ENCODE peak calls at places on chromosomes 6 and 20, in seven cellular contexts. R is GM12864, I is Calu3, E is GM12865, V is MM.1S, J is upper lobe of right lung, X is A549. S is an unnamed sample.

GRCh38 chr6:14542670-14543366 is 425.2 kb downstream of the CD83 start:
- DNase-seq in E (peak), X (no peak), I (peak), R (no peak), V (no peak), J (no peak), S (peak)

GRCh38 chr6:82686719-82687118 is 323.1 kb downstream of the TPBG start:
- DNase-seq in I (no peak), X (no peak), J (no peak), E (no peak), V (no peak), R (no peak), S (no peak)

GRCh38 chr6:84193140-84193708 is 34.2 kb downstream of the CEP162 start:
- DNase-seq in R (no peak), V (no peak), X (peak), J (no peak), E (no peak), I (no peak), S (no peak)

GRCh38 chr20:21529863-21530262 is 16.0 kb upstream of the NKX2-2 start:
- DNase-seq in J (no peak), X (no peak), E (peak), V (peak), I (no peak), R (no peak), S (peak)

GRCh38 chr20:25517124-25517523 is 68.2 kb downstream of the NINL start:
- DNase-seq in I (no peak), J (no peak), E (no peak), R (no peak), X (no peak), V (no peak), S (no peak)

GRCh38 chr6:27605401-27606342 is 132.8 kb upstream of the ZNF184 start:
- DNase-seq in R (no peak), I (peak), E (peak), X (no peak), J (no peak), V (no peak), S (peak)

GRCh38 chr6:153081914-153082313 is 49.2 kb downstream of the RGS17 start:
- DNase-seq in E (no peak), V (no peak), I (no peak), J (no peak), R (no peak), X (no peak), S (no peak)

GRCh38 chr6:79713701-79714322 is 82.7 kb downstream of the SH3BGRL2 start:
- DNase-seq in I (peak), V (peak), X (peak), E (peak), R (no peak), J (no peak), S (peak)

GRCh38 chr20:3406481-3407425 is 716 bp downstream of the DNAAF9 start:
- DNase-seq in J (peak), X (peak), I (no peak), R (no peak), V (no peak), E (no peak), S (peak)

GRCh38 chr6:119669228-119669627 is 319.7 kb upstream of the MAN1A1 start:
- DNase-seq in I (no peak), J (no peak), V (no peak), E (no peak), R (no peak), X (no peak), S (no peak)

GRCh38 chr6:3383525-3383924 is 73.3 kb downstream of the SLC22A23 start:
- DNase-seq in X (no peak), R (peak), E (peak), V (no peak), J (no peak), I (no peak), S (peak)

GRCh38 chr6:53869964-53870363 is 75.2 kb downstream of the LRRC1 start:
- DNase-seq in X (no peak), V (no peak), J (no peak), E (no peak), R (no peak), I (no peak), S (no peak)

GRCh38 chr6:2030682-2031244 is 214.6 kb downstream of the GMDS start:
- DNase-seq in E (no peak), J (no peak), I (no peak), X (no peak), V (no peak), R (no peak), S (no peak)

GRCh38 chr6:168088161-168089106 is 9.4 kb upstream of the FRMD1 start:
- DNase-seq in R (no peak), J (no peak), I (no peak), X (no peak), V (no peak), E (no peak), S (no peak)

GRCh38 chr6:155611742-155612141 is 156.1 kb upstream of the NOX3 start:
- DNase-seq in R (no peak), J (no peak), X (no peak), I (no peak), E (no peak), V (no peak), S (no peak)

GRCh38 chr6:135935951-135936601 is 84.6 kb downstream of the PDE7B start:
- DNase-seq in R (no peak), V (no peak), I (no peak), X (peak), J (no peak), E (no peak), S (no peak)

GRCh38 chr6:71502961-71503360 is 214.3 kb downstream of the OGFRL1 start:
- DNase-seq in E (no peak), X (no peak), V (no peak), J (no peak), R (no peak), I (no peak), S (no peak)

GRCh38 chr6:109705258-109705657 is 14.2 kb downstream of the FIG4 start:
- DNase-seq in R (peak), E (peak), V (peak), X (peak), I (peak), J (peak), S (peak)

GRCh38 chr20:44748005-44748370 is 2.3 kb downstream of the KCNK15 start:
- DNase-seq in I (no peak), X (no peak), E (no peak), V (no peak), J (no peak), R (no peak), S (no peak)

GRCh38 chr20:62368629-62369507 is 1.8 kb upstream of the LAMA5 start:
- DNase-seq in V (no peak), E (no peak), I (peak), R (no peak), X (no peak), J (no peak), S (peak)

GRCh38 chr20:61579908-61580307 is 327.8 kb downstream of the CDH4 start:
- DNase-seq in J (no peak), R (no peak), V (no peak), I (no peak), X (no peak), E (no peak), S (no peak)

GRCh38 chr6:116287668-116288282 is 8.0 kb upstream of the TSPYL1 start:
- DNase-seq in V (peak), I (no peak), X (no peak), R (no peak), J (no peak), E (peak), S (no peak)

GRCh38 chr20:62800314-62801259 is 4.0 kb upstream of the OGFR start:
- DNase-seq in R (no peak), V (no peak), X (no peak), J (no peak), I (no peak), E (no peak), S (no peak)

GRCh38 chr6:127954082-127954481 is 53.2 kb upstream of the THEMIS start:
- DNase-seq in R (no peak), V (no peak), I (no peak), E (no peak), J (no peak), X (no peak), S (no peak)

GRCh38 chr20:31987744-31988143 is 19.8 kb downstream of the XKR7 start:
- DNase-seq in R (no peak), V (no peak), I (no peak), X (peak), J (no peak), E (no peak), S (no peak)

GRCh38 chr6:96923871-96924493 is 546 bp upstream of the KLHL32 start:
- DNase-seq in V (peak), J (no peak), R (peak), I (no peak), X (no peak), E (no peak), S (no peak)

GRCh38 chr6:136079701-136080565 is 170.2 kb downstream of the MTFR2 start:
- DNase-seq in R (no peak), E (no peak), X (no peak), J (no peak), V (no peak), I (no peak), S (no peak)

GRCh38 chr6:11606287-11606686 is 68.7 kb downstream of the TMEM170B start:
- DNase-seq in R (no peak), X (no peak), I (no peak), E (no peak), V (no peak), J (no peak), S (no peak)

GRCh38 chr6:11607381-11607780 is 69.8 kb downstream of the TMEM170B start:
- DNase-seq in R (no peak), J (no peak), V (no peak), E (no peak), X (no peak), I (no peak), S (no peak)

GRCh38 chr6:11604215-11604614 is 66.7 kb downstream of the TMEM170B start:
- DNase-seq in J (no peak), E (no peak), X (no peak), I (no peak), R (no peak), V (no peak), S (no peak)

GRCh38 chr6:11604836-11605506 is 67.4 kb downstream of the TMEM170B start:
- DNase-seq in X (no peak), R (no peak), E (no peak), V (no peak), J (no peak), I (no peak), S (no peak)

GRCh38 chr6:11605507-11605905 is 68.0 kb downstream of the TMEM170B start:
- DNase-seq in I (no peak), R (no peak), J (no peak), X (no peak), E (no peak), V (no peak), S (no peak)
- TF ChIP-seq CTCF in I (no peak), R (no peak), J (no peak), X (no peak), E (no peak), V (no peak), S (no peak)

GRCh38 chr6:133547136-133547535 is 306.0 kb downstream of the EYA4 start:
- DNase-seq in E (peak), X (no peak), I (no peak), V (no peak), R (no peak), J (no peak), S (no peak)

GRCh38 chr6:133548409-133548808 is 307.3 kb downstream of the EYA4 start:
- DNase-seq in X (no peak), J (no peak), E (no peak), V (no peak), I (peak), R (no peak), S (no peak)

GRCh38 chr6:133546098-133546497 is 304.9 kb downstream of the EYA4 start:
- DNase-seq in I (no peak), V (no peak), J (no peak), X (no peak), E (no peak), R (no peak), S (no peak)

GRCh38 chr6:133542056-133542821 is 301.1 kb downstream of the EYA4 start:
- DNase-seq in E (peak), R (no peak), J (no peak), I (no peak), V (no peak), X (no peak), S (no peak)

GRCh38 chr6:133544419-133544818 is 303.3 kb downstream of the EYA4 start:
- DNase-seq in E (no peak), I (no peak), J (no peak), X (no peak), R (no peak), V (no peak), S (no peak)
- TF ChIP-seq CTCF in E (no peak), I (no peak), J (no peak), X (no peak), R (no peak), V (no peak), S (no peak)

DNA sequence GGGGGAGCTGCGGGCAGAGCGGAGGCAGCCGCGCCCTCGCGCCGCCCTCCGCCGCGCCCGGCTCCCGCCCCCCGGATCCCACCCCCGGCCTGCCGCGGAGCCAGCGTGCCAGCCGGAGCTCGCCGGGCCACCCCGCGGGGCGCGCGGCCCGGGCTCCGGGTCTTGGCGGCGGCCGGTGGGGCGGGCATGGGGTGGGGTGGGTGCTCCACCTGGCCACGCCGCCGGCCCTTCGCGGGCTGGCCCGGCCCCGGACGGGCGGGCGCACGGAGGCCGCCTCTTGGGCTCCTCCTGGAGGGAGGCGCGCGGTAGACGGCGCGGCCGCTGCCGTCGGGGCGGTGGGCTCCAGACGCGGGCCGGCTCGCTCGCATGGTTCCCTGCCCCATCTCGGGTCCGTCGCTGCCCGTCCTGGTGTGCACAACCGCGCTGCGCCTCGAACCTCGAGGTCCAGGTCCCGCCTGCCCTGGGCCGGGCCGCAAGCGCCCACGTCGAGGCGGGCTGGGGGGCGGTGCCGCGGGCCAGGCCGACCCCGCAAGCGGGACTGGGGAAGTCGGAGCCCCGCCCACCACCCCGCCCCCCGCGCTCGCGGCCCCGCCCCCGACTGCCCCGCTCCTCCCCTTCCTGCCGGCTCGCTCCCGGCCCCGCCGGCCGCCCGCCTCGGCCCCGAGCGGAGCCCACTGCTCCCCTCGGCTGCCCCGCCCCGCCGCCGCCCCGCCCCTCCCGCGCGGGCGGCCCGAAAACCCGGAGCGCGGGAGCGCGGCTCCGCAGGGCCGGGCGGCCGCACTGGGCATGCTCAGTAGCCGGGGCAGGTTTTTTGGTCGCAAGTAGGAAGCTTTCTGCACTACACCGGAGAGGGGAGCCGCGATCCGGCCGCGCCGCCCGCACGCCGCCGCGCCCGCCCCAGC is at the start of gene CDYL:
- DNase-seq in X (peak), J (peak), E (peak), I (peak), R (no peak), V (peak), S (peak)
- TF ChIP-seq CTCF in X (peak), J (peak), E (peak), I (no peak), R (peak), V (no peak), S (peak)

DNA sequence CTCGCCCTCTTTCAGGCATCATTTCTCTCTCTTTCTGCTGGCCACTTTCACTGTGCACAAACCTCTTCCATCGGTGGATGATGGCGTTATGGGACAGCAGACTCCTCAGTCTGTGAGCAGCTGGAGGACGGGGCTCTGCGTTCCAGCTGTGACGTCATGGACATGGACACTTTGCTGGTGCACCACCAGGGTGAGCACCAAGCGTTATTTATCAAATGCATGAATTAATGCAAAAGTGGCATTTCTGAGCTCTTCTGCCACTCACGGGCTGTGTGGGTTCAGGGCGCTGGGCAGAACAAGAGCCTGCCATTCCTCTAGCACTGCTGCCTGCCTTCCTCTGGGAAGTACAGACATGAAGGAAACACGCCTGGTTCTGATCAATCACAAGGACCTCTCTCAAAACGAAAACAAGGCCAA is 82.9 kb upstream of the MPC1 start:
- DNase-seq in R (no peak), I (no peak), V (no peak), J (no peak), E (no peak), X (peak), S (no peak)
- TF ChIP-seq CTCF in R (peak), I (no peak), V (no peak), J (peak), E (no peak), X (no peak), S (no peak)

DNA sequence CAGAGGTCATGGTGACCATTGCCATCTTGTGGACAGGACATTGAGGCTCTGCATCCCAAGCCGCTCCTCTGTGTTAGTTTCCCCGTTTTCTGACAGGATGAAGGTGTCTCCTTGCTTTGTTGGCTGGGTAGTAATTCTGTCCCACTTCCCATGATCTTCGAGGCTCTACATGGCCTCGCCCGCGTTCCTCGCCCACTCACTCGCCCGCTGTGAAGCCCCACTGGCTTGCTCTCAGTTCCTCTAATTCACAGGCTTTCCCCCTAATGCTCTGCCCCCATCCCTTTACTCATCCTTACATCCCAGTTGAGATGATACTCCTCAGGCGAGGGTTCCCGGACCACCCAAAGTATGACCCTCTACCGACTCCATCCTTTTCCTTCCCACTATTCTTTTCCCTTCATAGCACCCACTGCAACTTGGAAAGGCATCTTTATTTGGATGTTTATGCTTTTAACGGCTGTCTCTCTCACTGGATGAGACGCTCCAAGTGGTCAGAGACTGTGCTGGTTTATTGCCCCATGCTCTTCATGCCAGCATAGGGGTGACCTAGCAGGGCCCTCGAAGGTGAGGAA is 511 bp upstream of the SLC35B2 start:
- DNase-seq in R (no peak), E (no peak), I (no peak), X (no peak), V (no peak), J (peak), S (peak)
- TF ChIP-seq CTCF in R (no peak), E (no peak), I (no peak), X (no peak), V (no peak), J (no peak), S (no peak)